ENCODE peak calls at places on chromosomes 11 and 22, in seven cellular contexts. X, A, M, W, C, N and G are unnamed samples.
A peak's percentile ranks its signal among the peaks of the same experiment; 100 is the strongest.

GRCh38 chr22:30198152-30198845 is 48.3 kb downstream of the LIF start:
- DNase-seq in A (no peak), C (no peak), M (no peak), N (no peak), X (no peak), W (no peak), G (no peak)

GRCh38 chr11:64100345-64100744 is 64.6 kb downstream of the FLRT1 start:
- DNase-seq in W (no peak), A (no peak), X (no peak), N (no peak), M (no peak), C (no peak), G (no peak)

GRCh38 chr11:84480151-84480550 is 1147.0 kb downstream of the DLG2 start:
- DNase-seq in N (no peak), M (no peak), W (no peak), X (no peak), C (no peak), A (no peak), G (no peak)

GRCh38 chr22:46576556-46577351 is 39.3 kb upstream of the CELSR1 start:
- DNase-seq in X (peak; percentile 52), W (peak; percentile 89), C (no peak), M (no peak), N (peak; percentile 96), A (peak; percentile 40), G (no peak)

GRCh38 chr11:831132-831864 is 1.5 kb upstream of the CD151 start:
- DNase-seq in C (no peak), N (no peak), W (no peak), A (no peak), X (no peak), M (no peak), G (no peak)

GRCh38 chr22:33049125-33049729 is 9.0 kb downstream of the SYN3 start:
- DNase-seq in N (peak; percentile 91), X (peak; percentile 19), M (peak; percentile 11), W (peak; percentile 60), C (peak; percentile 42), A (peak; percentile 6), G (peak; percentile 35)

GRCh38 chr22:27468712-27469111 is 332.8 kb downstream of the MN1 start:
- DNase-seq in X (no peak), M (no peak), W (no peak), N (no peak), C (no peak), A (no peak), G (no peak)

GRCh38 chr11:129145276-129145675 is 46.8 kb downstream of the ARHGAP32 start:
- DNase-seq in C (no peak), X (no peak), N (no peak), A (no peak), M (no peak), W (no peak), G (no peak)

GRCh38 chr11:20754957-20755356 is 85.6 kb downstream of the NELL1 start:
- DNase-seq in M (no peak), C (no peak), X (no peak), W (no peak), A (no peak), N (no peak), G (peak; percentile 3)

GRCh38 chr11:75267171-75267970 is 26.8 kb downstream of the TPBGL start:
- DNase-seq in A (no peak), X (no peak), C (no peak), M (no peak), N (no peak), W (no peak), G (no peak)

GRCh38 chr22:17931400-17931825 is 92.9 kb downstream of the MICAL3 start:
- DNase-seq in X (no peak), A (no peak), M (no peak), C (no peak), W (no peak), N (peak; percentile 35), G (no peak)

GRCh38 chr11:7536102-7536501 is 22.3 kb downstream of the PPFIBP2 start:
- DNase-seq in X (no peak), W (no peak), C (no peak), M (no peak), A (no peak), N (no peak), G (no peak)

GRCh38 chr11:76885390-76886097 is 24.8 kb downstream of the ACER3 start:
- DNase-seq in C (no peak), X (no peak), W (no peak), M (no peak), N (no peak), A (peak; percentile 51), G (peak; percentile 75)

GRCh38 chr22:42926034-42926433 is 69.0 kb upstream of the ARFGAP3 start:
- DNase-seq in C (no peak), X (no peak), M (no peak), N (no peak), A (no peak), W (no peak), G (no peak)

GRCh38 chr22:28243539-28243938 is 324.5 kb upstream of the PITPNB start:
- DNase-seq in N (no peak), W (no peak), A (peak; percentile 67), M (no peak), X (no peak), C (no peak), G (no peak)

GRCh38 chr11:117928818-117929567 is at the start of gene TMPRSS13:
- DNase-seq in W (no peak), N (no peak), C (no peak), M (no peak), X (no peak), A (no peak), G (peak; percentile 72)

GRCh38 chr22:41435560-41435959 is 11.0 kb downstream of the TOB2 start:
- DNase-seq in X (no peak), A (no peak), N (no peak), C (no peak), W (no peak), M (no peak), G (no peak)

GRCh38 chr11:75301602-75302345 is 49.7 kb downstream of the ARRB1 start:
- DNase-seq in M (no peak), N (no peak), A (no peak), W (no peak), C (peak; percentile 12), X (no peak), G (no peak)

GRCh38 chr11:68978931-68979591 is 1.7 kb downstream of the MRGPRD start:
- DNase-seq in C (no peak), N (no peak), M (no peak), X (no peak), A (no peak), W (no peak), G (no peak)

GRCh38 chr11:65651589-65652510 is 10.9 kb downstream of the RELA start:
- DNase-seq in C (no peak), N (peak; percentile 23), M (no peak), X (no peak), W (no peak), A (no peak), G (no peak)

GRCh38 chr11:102599642-102600261 is 25.4 kb downstream of the MMP20 start:
- DNase-seq in N (peak; percentile 79), X (no peak), A (peak; percentile 91), C (no peak), W (no peak), M (peak; percentile 76), G (peak; percentile 96)

GRCh38 chr11:74932797-74933196 is 16.1 kb downstream of the XRRA1 start:
- DNase-seq in M (peak; percentile 59), C (no peak), W (no peak), A (peak; percentile 89), N (no peak), X (no peak), G (peak; percentile 63)

GRCh38 chr11:2932850-2933251 is 3.6 kb upstream of the PHLDA2 start:
- DNase-seq in N (no peak), X (no peak), M (no peak), C (no peak), W (peak; percentile 20), A (no peak), G (no peak)